ENCODE peak calls at places on chromosomes 5 and 9, in five cellular contexts. U is lower lobe of right lung, C is activated B cell treated with CpG ODN at 0.5 μM for 24 hours, Y is gastrocnemius medialis, G is upper lobe of left lung. K is an unnamed sample.

GRCh38 chr5:11012295-11012694 is 251.3 kb upstream of the DAP start:
- ATAC-seq in U (no peak), C (no peak), Y (no peak), G (no peak), K (no peak)

GRCh38 chr5:38925154-38925925 is 79.5 kb downstream of the OSMR start:
- ATAC-seq in U (no peak), C (no peak), Y (no peak), G (no peak), K (no peak)

GRCh38 chr5:57302643-57303042 is 128.8 kb downstream of the GPBP1 start:
- ATAC-seq in U (no peak), C (no peak), Y (no peak), G (no peak), K (no peak)

GRCh38 chr9:34346873-34347799 is 17.8 kb downstream of the NUDT2 start:
- ATAC-seq in U (no peak), C (no peak), Y (no peak), G (no peak), K (no peak)

GRCh38 chr5:133579766-133580165 is 32.6 kb downstream of the FSTL4 start:
- ATAC-seq in U (no peak), C (no peak), Y (no peak), G (no peak), K (no peak)

GRCh38 chr5:91293131-91293530 is 90.0 kb downstream of the ARRDC3 start:
- ATAC-seq in U (no peak), C (no peak), Y (no peak), G (no peak), K (no peak)

GRCh38 chr5:173229381-173229959 is 5.5 kb downstream of the NKX2-5 start:
- ATAC-seq in U (no peak), C (no peak), Y (no peak), G (no peak), K (no peak)

GRCh38 chr9:18189876-18190670 is 283.9 kb upstream of the ADAMTSL1 start:
- ATAC-seq in U (no peak), C (no peak), Y (no peak), G (no peak), K (no peak)

GRCh38 chr9:89766981-89767380 is 162.2 kb downstream of the GADD45G start:
- ATAC-seq in U (no peak), C (no peak), Y (no peak), G (no peak), K (no peak)

GRCh38 chr5:147439253-147439652 is 70.6 kb downstream of the DPYSL3 start:
- ATAC-seq in U (no peak), C (no peak), Y (no peak), G (no peak), K (peak; percentile 51)

GRCh38 chr5:115962565-115963402 is 509 bp downstream of the LVRN start:
- ATAC-seq in U (peak; percentile 75), C (peak; percentile 25), Y (peak; percentile 33), G (peak; percentile 66), K (peak; percentile 68)

GRCh38 chr9:91589101-91589553 is 165.5 kb upstream of the NFIL3 start:
- ATAC-seq in U (peak; percentile 34), C (no peak), Y (no peak), G (no peak), K (no peak)

GRCh38 chr9:95143591-95144561 is 173.6 kb downstream of the FANCC start:
- ATAC-seq in U (peak; percentile 90), C (no peak), Y (peak; percentile 85), G (peak; percentile 76), K (peak; percentile 95)

GRCh38 chr9:86185872-86186271 is 73.6 kb downstream of the C9orf153 start:
- ATAC-seq in U (no peak), C (no peak), Y (no peak), G (no peak), K (no peak)

GRCh38 chr9:128143409-128144238 is 5.6 kb upstream of the LCN2 start:
- ATAC-seq in U (no peak), C (no peak), Y (no peak), G (no peak), K (no peak)

GRCh38 chr5:5025774-5026406 is 114.2 kb upstream of the ADAMTS16 start:
- ATAC-seq in U (no peak), C (no peak), Y (no peak), G (no peak), K (no peak)

GRCh38 chr5:140148508-140148907 is 22.8 kb downstream of the IGIP start:
- ATAC-seq in U (no peak), C (no peak), Y (no peak), G (no peak), K (no peak)

GRCh38 chr9:18268381-18268780 is 205.6 kb upstream of the ADAMTSL1 start:
- ATAC-seq in U (no peak), C (no peak), Y (no peak), G (no peak), K (no peak)

GRCh38 chr5:175393922-175394321 is 50.1 kb downstream of the DRD1 start:
- ATAC-seq in U (peak; percentile 23), C (no peak), Y (no peak), G (no peak), K (no peak)

GRCh38 chr9:121331992-121332685 is 37.9 kb downstream of the STOM start:
- ATAC-seq in U (peak; percentile 17), C (no peak), Y (peak; percentile 20), G (peak; percentile 31), K (peak; percentile 42)

GRCh38 chr5:72427488-72428437 is 79.4 kb downstream of the ZNF366 start:
- ATAC-seq in U (peak; percentile 63), C (no peak), Y (peak; percentile 95), G (no peak), K (peak; percentile 66)

GRCh38 chr9:78369644-78370219 is 72.8 kb downstream of the PSAT1 start:
- ATAC-seq in U (peak; percentile 86), C (no peak), Y (no peak), G (no peak), K (peak; percentile 71)

GRCh38 chr5:160929343-160929742 is 77.3 kb upstream of the ATP10B start:
- ATAC-seq in U (peak; percentile 59), C (no peak), Y (no peak), G (peak; percentile 55), K (no peak)

GRCh38 chr9:127025042-127025441 is 97.4 kb downstream of the ANGPTL2 start:
- ATAC-seq in U (no peak), C (no peak), Y (no peak), G (no peak), K (no peak)

GRCh38 chr5:59661939-59662615 is 231.4 kb downstream of the PDE4D start:
- ATAC-seq in U (no peak), C (no peak), Y (peak; percentile 44), G (no peak), K (no peak)

GRCh38 chr5:108060340-108060739 is 321.6 kb downstream of the FBXL17 start:
- ATAC-seq in U (no peak), C (no peak), Y (no peak), G (no peak), K (no peak)

GRCh38 chr5:122770479-122770878 is 4.4 kb upstream of the SNX2 start:
- ATAC-seq in U (no peak), C (no peak), Y (no peak), G (no peak), K (no peak)

GRCh38 chr5:59064256-59064655 is 481.4 kb downstream of the RAB3C start:
- ATAC-seq in U (no peak), C (no peak), Y (no peak), G (no peak), K (no peak)

DNA sequence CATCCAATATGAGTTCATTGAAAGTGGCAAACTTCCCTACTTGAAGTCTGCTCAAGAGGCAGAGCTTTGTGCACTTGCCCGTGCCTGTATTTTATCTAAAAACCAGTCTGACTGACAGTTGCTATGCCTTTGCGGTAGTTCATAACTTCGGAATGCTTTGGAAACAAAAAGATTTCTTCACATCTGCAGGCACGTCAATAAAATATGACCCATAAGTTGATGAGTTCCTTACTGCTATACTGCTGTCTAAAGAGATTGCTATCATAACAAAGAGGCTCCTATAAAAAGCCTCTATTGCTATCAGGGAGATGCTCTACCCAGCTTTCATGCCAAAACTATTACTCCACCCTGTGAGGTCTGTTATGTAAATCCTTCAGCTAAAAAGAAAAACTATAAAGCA is 25.4 kb upstream of the RNF20 start:
- ATAC-seq in U (no peak), C (no peak), Y (no peak), G (no peak), K (no peak)
- TF ChIP-seq CTCF in U (no peak), C (no peak), Y (no peak), G (no peak), K (no peak)

GRCh38 chr9:30036558-30036957 is 2347.9 kb upstream of the ACO1 start:
- ATAC-seq in U (no peak), C (no peak), Y (no peak), G (no peak), K (no peak)

DNA sequence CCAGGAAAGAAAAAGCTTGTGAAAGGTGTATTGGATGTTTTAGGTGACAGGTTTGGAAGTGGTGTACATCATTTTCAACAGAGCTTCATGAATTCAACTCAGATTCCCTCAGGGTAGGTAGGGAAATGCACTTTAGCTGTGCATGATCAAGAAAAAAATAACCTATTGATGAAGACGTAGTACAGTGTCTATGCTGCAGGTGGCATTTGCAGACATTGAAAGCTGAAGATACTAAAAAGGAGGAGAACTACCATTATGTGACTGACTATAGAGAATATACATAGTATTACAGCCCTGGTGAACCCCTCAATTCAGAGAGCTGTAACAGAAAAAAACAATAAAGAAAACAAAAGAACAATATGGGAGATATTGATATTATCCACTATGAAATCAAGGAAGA is 2344.7 kb upstream of the ACO1 start:
- ATAC-seq in U (no peak), C (no peak), Y (no peak), G (no peak), K (no peak)
- TF ChIP-seq CTCF in U (no peak), C (no peak), Y (no peak), G (no peak), K (no peak)

GRCh38 chr5:86983208-86983607 is 284.5 kb upstream of the RASA1 start:
- ATAC-seq in U (no peak), C (no peak), Y (no peak), G (no peak), K (no peak)

GRCh38 chr5:86981898-86982297 is 285.8 kb upstream of the RASA1 start:
- ATAC-seq in U (no peak), C (no peak), Y (no peak), G (no peak), K (no peak)

DNA sequence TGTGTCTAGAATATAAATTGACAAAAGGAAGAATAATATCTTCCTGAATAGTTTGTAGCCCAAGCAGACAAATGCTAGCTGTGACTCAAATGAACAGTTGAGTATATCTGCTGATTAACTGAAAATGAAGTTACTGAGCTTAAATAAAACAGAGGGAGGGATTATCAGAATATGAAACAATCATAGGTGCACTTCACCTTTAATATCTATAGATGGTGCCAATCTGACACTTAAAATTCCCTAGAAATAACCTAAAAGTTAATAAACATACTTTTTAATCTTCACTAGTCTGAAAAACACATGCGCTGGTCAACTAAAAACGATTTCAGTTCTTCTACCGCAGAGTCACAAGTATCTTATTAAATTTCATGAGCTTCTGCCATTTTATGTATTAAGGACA is 280.8 kb upstream of the RASA1 start:
- ATAC-seq in U (no peak), C (no peak), Y (no peak), G (no peak), K (no peak)
- TF ChIP-seq CTCF in U (no peak), C (no peak), Y (no peak), G (no peak), K (no peak)

GRCh38 chr9:82679488-82679887 is 383.5 kb downstream of the RASEF start:
- ATAC-seq in U (no peak), C (no peak), Y (no peak), G (no peak), K (no peak)
- TF ChIP-seq CTCF in U (no peak), C (no peak), Y (no peak), G (no peak), K (no peak)

K was measured in gastroesophageal sphincter.